ENCODE peak calls at places on chromosomes 2 and 18, in nine cellular contexts. M is lower lobe of right lung, P is right atrium auricular region, B is tibial nerve, S is heart left ventricle, Q is suprapubic skin, G is sigmoid colon, Y is fibroblast of lung, Z is body of pancreas. H is an unnamed sample. For H3K27me3, the result is how much of the 10 kb centered on the place peaks cover.

GRCh38 chr2:170359466-170359865 is 181.5 kb downstream of the MYO3B start:
- DNase-seq in M (no peak), P (no peak), B (no peak), S (no peak), Q (no peak), G (no peak), Y (no peak), Z (no peak), H (no peak)

GRCh38 chr2:41698787-41699422 is 348.9 kb upstream of the PKDCC start:
- DNase-seq in M (no peak), P (no peak), B (peak), S (peak), Q (no peak), G (peak), Y (peak), Z (peak), H (no peak)

GRCh38 chr2:170733821-170734600 is 18.9 kb downstream of the SP5 start:
- DNase-seq in M (no peak), P (no peak), B (no peak), S (no peak), Q (no peak), G (no peak), Y (no peak), Z (no peak), H (no peak)

GRCh38 chr18:32922951-32923430 is 150.2 kb upstream of the KLHL14 start:
- DNase-seq in M (no peak), P (no peak), B (no peak), S (no peak), Q (no peak), G (no peak), Y (peak), Z (no peak), H (no peak)

GRCh38 chr18:3603460-3604259 is 153.7 kb downstream of the TGIF1 start:
- DNase-seq in M (no peak), P (no peak), B (no peak), S (no peak), Q (no peak), G (peak), Y (peak), Z (peak), H (no peak)

GRCh38 chr2:171320208-171320621 is 113.6 kb downstream of the METTL8 start:
- DNase-seq in M (no peak), P (no peak), B (no peak), S (no peak), Q (no peak), G (no peak), Y (no peak), Z (no peak), H (no peak)

GRCh38 chr2:97848347-97848746 is 135.0 kb downstream of the ZAP70 start:
- DNase-seq in M (no peak), P (no peak), B (no peak), S (no peak), Q (no peak), G (no peak), Y (no peak), Z (no peak), H (no peak)

GRCh38 chr2:109612991-109613921 is 510 bp downstream of the SEPTIN10 start:
- DNase-seq in M (peak), P (peak), B (peak), S (peak), Q (peak), G (peak), Y (peak), Z (no peak), H (no peak)

GRCh38 chr2:112799291-112799975 is 15.1 kb upstream of the IL1A start:
- DNase-seq in M (no peak), P (no peak), B (no peak), S (no peak), Q (no peak), G (no peak), Y (no peak), Z (no peak), H (no peak)

GRCh38 chr2:127220102-127220806 is at the start of gene CYP27C1:
- DNase-seq in M (no peak), P (no peak), B (no peak), S (no peak), Q (no peak), G (no peak), Y (peak), Z (no peak), H (no peak)

GRCh38 chr18:30142870-30143269 is 899.7 kb downstream of the DSC3 start:
- DNase-seq in M (no peak), P (no peak), B (no peak), S (no peak), Q (no peak), G (no peak), Y (no peak), Z (no peak), H (no peak)

GRCh38 chr2:134367216-134367615 is 113.3 kb downstream of the MGAT5 start:
- DNase-seq in M (no peak), P (no peak), B (no peak), S (no peak), Q (no peak), G (no peak), Y (no peak), Z (no peak), H (no peak)

GRCh38 chr2:17538844-17539554 is 1.5 kb upstream of the VSNL1 start:
- DNase-seq in M (peak), P (peak), B (no peak), S (peak), Q (peak), G (peak), Y (peak), Z (peak), H (no peak)

GRCh38 chr2:188601927-188602326 is 310.3 kb downstream of the GULP1 start:
- DNase-seq in M (no peak), P (no peak), B (no peak), S (no peak), Q (no peak), G (no peak), Y (peak), Z (no peak), H (no peak)

GRCh38 chr2:226658555-226658954 is 141.1 kb downstream of the IRS1 start:
- DNase-seq in M (no peak), P (no peak), B (no peak), S (no peak), Q (no peak), G (no peak), Y (peak), Z (no peak), H (no peak)

GRCh38 chr2:241279828-241280227 is 35.6 kb downstream of the HDLBP start:
- DNase-seq in M (no peak), P (peak), B (no peak), S (no peak), Q (no peak), G (no peak), Y (no peak), Z (no peak), H (no peak)

GRCh38 chr18:35459997-35460396 is 37.8 kb downstream of the INO80C start:
- DNase-seq in M (no peak), P (no peak), B (no peak), S (no peak), Q (no peak), G (no peak), Y (no peak), Z (no peak), H (no peak)

GRCh38 chr2:37156857-37157714 is at the start of gene EIF2AK2:
- DNase-seq in M (peak), P (peak), B (peak), S (peak), Q (peak), G (peak), Y (peak), Z (peak), H (peak)

GRCh38 chr2:76180676-76181075 is 470.0 kb upstream of the GCFC2 start:
- DNase-seq in M (no peak), P (no peak), B (no peak), S (no peak), Q (no peak), G (no peak), Y (no peak), Z (no peak), H (no peak)

GRCh38 chr2:86254576-86255538 is 55.6 kb downstream of the MRPL35 start:
- DNase-seq in M (peak), P (no peak), B (no peak), S (peak), Q (no peak), G (peak), Y (no peak), Z (peak), H (no peak)

GRCh38 chr2:45746888-45747287 is 95.4 kb downstream of the PRKCE start:
- DNase-seq in M (no peak), P (no peak), B (no peak), S (no peak), Q (no peak), G (no peak), Y (no peak), Z (no peak), H (no peak)

GRCh38 chr2:6896930-6897759 is 19.6 kb downstream of the RSAD2 start:
- DNase-seq in M (no peak), P (no peak), B (no peak), S (no peak), Q (no peak), G (no peak), Y (peak), Z (no peak), H (no peak)

GRCh38 chr18:35582310-35582682 is 756 bp downstream of the GALNT1 start:
- DNase-seq in M (no peak), P (no peak), B (no peak), S (no peak), Q (no peak), G (no peak), Y (no peak), Z (no peak), H (no peak)

DNA sequence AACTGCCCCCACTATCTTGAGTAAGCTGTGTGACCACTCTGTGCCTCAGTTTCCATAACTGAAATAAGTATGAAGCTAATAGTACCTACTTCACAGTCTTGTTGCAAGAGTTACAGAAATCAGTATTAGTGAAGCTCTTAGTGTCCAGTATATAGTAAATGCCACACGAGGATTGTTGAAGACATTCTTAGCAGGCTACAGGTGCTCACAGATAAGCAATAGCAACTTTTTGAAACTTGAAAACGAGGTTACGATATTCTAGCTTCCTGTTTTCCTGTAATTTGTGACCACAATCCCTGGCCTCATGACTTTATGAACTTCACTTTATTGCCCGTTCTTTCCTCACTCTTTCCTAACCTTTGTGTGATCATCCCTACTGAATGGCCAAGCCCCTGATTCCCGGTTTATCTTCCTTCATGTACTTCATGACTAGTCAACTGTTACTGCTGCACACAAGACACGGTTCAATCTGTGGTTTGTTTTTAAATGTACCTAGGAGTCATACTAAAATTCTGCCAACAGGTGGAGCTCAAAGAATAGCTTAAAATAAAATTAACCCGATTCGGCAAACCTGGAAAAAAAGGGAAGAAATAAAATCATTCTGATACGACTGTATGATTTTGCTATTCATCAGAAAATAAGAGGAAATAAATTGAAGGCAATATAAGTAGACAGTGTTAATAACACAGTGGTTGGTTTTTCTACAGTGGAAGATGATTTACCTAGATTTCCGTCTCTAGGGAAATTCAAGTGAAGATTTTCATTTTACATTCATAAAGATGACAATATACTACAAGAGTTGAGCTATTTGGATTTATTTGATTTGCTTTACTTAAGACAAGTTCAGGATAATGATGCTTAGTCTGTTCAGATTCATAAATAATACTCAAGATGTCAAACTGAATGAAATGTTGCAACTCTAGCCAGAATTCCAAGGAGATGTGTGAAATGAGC is 38.1 kb upstream of the STAT1 start:
- DNase-seq in M (no peak), P (no peak), B (peak), S (no peak), Q (no peak), G (no peak), Y (peak), Z (no peak), H (no peak)
- H3K27ac ChIP-seq in M (no peak), P (no peak), B (no peak), S (no peak), Q (no peak), G (no peak), Y (peak), Z (no peak), H (no peak)

DNA sequence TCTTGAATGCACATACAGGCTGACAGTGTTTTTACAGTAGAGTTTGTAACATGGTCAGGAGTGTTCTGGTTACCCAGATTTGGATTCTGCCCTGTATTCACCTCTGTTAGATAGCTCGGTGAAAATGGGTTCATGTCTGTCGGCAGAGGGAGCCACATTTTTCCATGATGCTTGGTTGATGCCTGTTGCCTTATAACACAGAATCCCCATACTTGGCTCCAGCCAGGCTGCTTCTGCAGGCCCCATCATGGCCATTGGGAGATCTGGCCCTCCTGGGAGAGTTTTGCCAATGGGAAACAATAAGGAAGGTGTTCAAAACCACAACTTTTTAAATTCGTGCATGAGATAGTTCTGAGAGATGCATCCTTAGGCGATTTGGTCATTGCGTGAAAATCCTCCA is 78.1 kb downstream of the WDSUB1 start:
- DNase-seq in M (no peak), P (no peak), B (no peak), S (no peak), Q (no peak), G (no peak), Y (no peak), Z (no peak), H (no peak)
- TF ChIP-seq CTCF in M (no peak), P (no peak), B (no peak), S (no peak), Q (no peak), G (no peak), Y (peak), Z (no peak), H (no peak)

GRCh38 chr2:232526296-232527055 is 516 bp downstream of the CHRND start:
- DNase-seq in M (no peak), P (no peak), B (no peak), S (no peak), Q (no peak), G (no peak), Y (no peak), Z (no peak), H (no peak)

GRCh38 chr2:232523682-232524597 is 2.0 kb upstream of the CHRND start:
- DNase-seq in M (no peak), P (no peak), B (no peak), S (no peak), Q (no peak), G (no peak), Y (peak), Z (peak), H (no peak)

GRCh38 chr2:232525199-232525598 is 761 bp upstream of the CHRND start:
- DNase-seq in M (no peak), P (no peak), B (no peak), S (no peak), Q (no peak), G (no peak), Y (no peak), Z (no peak), H (no peak)

GRCh38 chr2:232524771-232525170 is 1.2 kb upstream of the CHRND start:
- DNase-seq in M (no peak), P (no peak), B (no peak), S (no peak), Q (no peak), G (no peak), Y (no peak), Z (no peak), H (no peak)

DNA sequence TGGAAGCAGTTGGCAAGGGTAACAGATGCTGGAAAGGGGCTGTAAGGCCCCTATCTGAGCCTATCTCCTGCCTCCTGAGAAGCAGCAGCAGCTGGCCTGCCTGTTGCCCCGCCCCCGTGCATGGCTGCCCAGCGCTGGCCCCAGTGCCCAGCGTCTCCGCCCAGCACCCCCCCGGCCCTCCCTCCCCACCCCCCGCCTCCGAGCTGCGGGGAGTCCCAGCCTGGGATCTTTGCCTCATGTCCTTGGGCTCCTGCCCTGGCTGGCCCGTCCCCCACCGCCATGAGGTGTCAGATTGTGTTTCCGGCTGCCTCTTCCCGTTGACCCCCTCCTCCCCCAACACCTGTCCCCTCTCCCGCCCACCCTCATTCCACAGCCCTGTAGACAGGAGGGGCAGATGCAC is at the start of gene CHRND:
- DNase-seq in M (no peak), P (no peak), B (no peak), S (peak), Q (no peak), G (no peak), Y (no peak), Z (peak), H (no peak)
- H3K27me3 ChIP-seq in M (half or more), P (under half), B (under half), S (under half), Q (half or more), G (half or more), Y (under half), Z (under half), H (half or more)

DNA sequence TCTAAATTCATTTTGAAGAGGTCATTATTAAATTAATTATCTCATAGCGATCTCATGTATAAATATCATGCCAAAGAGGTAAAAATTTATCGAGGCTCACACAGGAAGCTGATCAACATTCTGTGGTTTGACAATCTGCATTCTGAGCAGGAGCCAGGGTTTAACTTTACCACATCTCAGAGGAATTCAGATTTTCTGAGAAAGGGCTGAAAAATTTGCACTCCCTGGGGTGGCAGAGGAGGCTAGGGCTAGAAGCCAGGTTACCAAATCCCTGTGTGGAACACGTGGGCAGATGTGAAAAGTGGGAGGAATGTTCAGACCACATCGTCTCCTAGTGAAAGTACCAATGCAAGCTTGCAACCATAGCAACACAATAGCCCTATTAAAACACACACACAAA is 63.5 kb upstream of the CTLA4 start:
- DNase-seq in M (no peak), P (no peak), B (no peak), S (peak), Q (peak), G (no peak), Y (peak), Z (no peak), H (no peak)
- H3K27ac ChIP-seq in M (peak), P (peak), B (peak), S (no peak), Q (no peak), G (no peak), Y (peak), Z (no peak), H (no peak)

GRCh38 chr2:222828572-222828971 is 32.3 kb upstream of the ACSL3 start:
- DNase-seq in M (no peak), P (no peak), B (no peak), S (no peak), Q (no peak), G (no peak), Y (no peak), Z (no peak), H (no peak)

GRCh38 chr2:222830164-222830563 is 30.7 kb upstream of the ACSL3 start:
- DNase-seq in M (no peak), P (no peak), B (no peak), S (no peak), Q (no peak), G (no peak), Y (no peak), Z (no peak), H (no peak)

GRCh38 chr2:222827417-222827816 is 33.4 kb upstream of the ACSL3 start:
- DNase-seq in M (no peak), P (no peak), B (no peak), S (no peak), Q (no peak), G (no peak), Y (no peak), Z (no peak), H (no peak)

GRCh38 chr2:222823183-222823915 is 37.5 kb upstream of the ACSL3 start:
- DNase-seq in M (no peak), P (no peak), B (peak), S (peak), Q (no peak), G (no peak), Y (no peak), Z (no peak), H (no peak)

DNA sequence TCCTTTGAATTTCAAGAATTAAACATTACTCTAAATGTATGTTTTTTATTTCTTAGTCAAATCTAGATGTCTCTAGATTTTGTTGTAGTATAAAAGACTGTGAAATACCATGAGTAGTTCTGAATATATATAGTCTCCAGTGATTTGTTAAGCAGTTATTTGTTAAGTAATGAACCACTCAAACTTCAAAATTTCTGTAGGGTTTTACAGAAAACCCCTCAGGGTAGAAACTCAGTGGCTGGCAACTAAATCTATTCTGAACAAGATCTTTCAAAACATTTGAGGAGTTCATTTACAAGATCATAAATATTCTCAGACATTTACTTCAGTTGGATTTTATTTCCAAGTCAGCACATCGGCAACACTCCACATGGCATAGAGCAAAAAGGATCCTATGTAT is 35.8 kb upstream of the ACSL3 start:
- DNase-seq in M (no peak), P (no peak), B (no peak), S (no peak), Q (no peak), G (no peak), Y (no peak), Z (no peak), H (no peak)
- TF ChIP-seq CTCF in M (no peak), P (no peak), B (no peak), S (no peak), Q (no peak), G (no peak), Y (no peak), Z (no peak), H (no peak)

GRCh38 chr18:44849361-44849760 is 168.7 kb downstream of the SETBP1 start:
- DNase-seq in M (no peak), P (no peak), B (no peak), S (no peak), Q (no peak), G (no peak), Y (no peak), Z (no peak), H (no peak)
- H3K27me3 ChIP-seq in M (under half), P (under half), B (under half), S (under half), Q (under half), G (under half), Y (under half), Z (under half), H (under half)

GRCh38 chr2:209970711-209971110 is 31.7 kb upstream of the RPE start:
- DNase-seq in M (no peak), P (no peak), B (no peak), S (no peak), Q (no peak), G (no peak), Y (no peak), Z (no peak), H (no peak)
- H3K27ac ChIP-seq in M (no peak), P (no peak), B (no peak), S (no peak), Q (no peak), G (no peak), Y (no peak), Z (no peak), H (no peak)